ENCODE peak calls at places on chromosomes 12 and 14, in seven cellular contexts. O is keratinocyte; F is left ventricle myocardium inferior; D is Peyer's patch; M is ovary; G is ascending aorta; T is naive thymus-derived CD4-positive, alpha-beta T cell. X is an unnamed sample. For H3K4me1 and H3K36me3, the result is how much of the 10 kb centered on the place peaks cover.

GRCh38 chr12:29030006-29030405 is 119.1 kb upstream of the FAR2 start:
- DNase-seq in G (no peak), F (no peak), O (no peak), D (no peak), T (no peak), M (no peak), X (no peak)

GRCh38 chr12:116528498-116528897 is 30.7 kb upstream of the MAP1LC3B2 start:
- DNase-seq in D (no peak), F (no peak), G (no peak), T (no peak), M (no peak), O (no peak), X (no peak)

GRCh38 chr14:32514236-32514635 is 185.1 kb downstream of the AKAP6 start:
- DNase-seq in D (no peak), T (no peak), F (no peak), G (no peak), M (no peak), O (no peak), X (no peak)

GRCh38 chr12:41345071-41345470 is 157.0 kb downstream of the PDZRN4 start:
- DNase-seq in G (no peak), T (no peak), M (no peak), D (no peak), F (no peak), O (no peak), X (no peak)

GRCh38 chr12:88604646-88605045 is 24.4 kb upstream of the KITLG start:
- DNase-seq in T (no peak), F (no peak), M (no peak), O (no peak), D (no peak), G (no peak), X (no peak)

GRCh38 chr14:74720526-74720925 is 7.6 kb downstream of the FCF1 start:
- DNase-seq in G (no peak), M (no peak), F (no peak), T (no peak), D (no peak), O (no peak), X (no peak)

GRCh38 chr12:106109168-106109910 is 29.4 kb downstream of the NUAK1 start:
- DNase-seq in T (no peak), M (no peak), O (no peak), D (no peak), F (no peak), G (no peak), X (no peak)

GRCh38 chr12:89709994-89710872 is 1.6 kb upstream of the ATP2B1 start:
- DNase-seq in O (no peak), D (no peak), G (peak), T (peak), F (peak), M (peak), X (peak)

GRCh38 chr14:78445275-78445674 is 275.1 kb downstream of the NRXN3 start:
- DNase-seq in G (no peak), F (no peak), M (no peak), D (no peak), T (no peak), O (no peak), X (no peak)

GRCh38 chr12:114396153-114396868 is 9.6 kb downstream of the TBX5 start:
- DNase-seq in T (no peak), F (no peak), O (no peak), D (no peak), G (no peak), M (no peak), X (no peak)

GRCh38 chr12:114392909-114393308 is 13.0 kb downstream of the TBX5 start:
- DNase-seq in T (no peak), F (peak), G (no peak), M (no peak), D (no peak), O (no peak), X (no peak)

GRCh38 chr12:114393569-114393968 is 12.4 kb downstream of the TBX5 start:
- DNase-seq in O (no peak), M (no peak), D (no peak), T (no peak), G (no peak), F (no peak), X (no peak)

GRCh38 chr12:114395755-114396152 is 10.2 kb downstream of the TBX5 start:
- DNase-seq in D (no peak), G (no peak), M (no peak), O (no peak), T (no peak), F (no peak), X (no peak)

GRCh38 chr12:114391088-114391487 is 14.9 kb downstream of the TBX5 start:
- DNase-seq in M (no peak), D (no peak), F (no peak), G (no peak), T (no peak), O (no peak), X (no peak)
- H3K4me1 ChIP-seq in M (under half), D (under half), F (half or more), G (under half), T (under half), O (under half), X (under half)

GRCh38 chr12:64796205-64796845 is 28.1 kb upstream of the TBC1D30 start:
- DNase-seq in M (peak), O (peak), D (no peak), G (no peak), T (peak), F (no peak), X (no peak)

GRCh38 chr12:64793610-64794009 is 30.8 kb upstream of the TBC1D30 start:
- DNase-seq in M (no peak), D (no peak), T (no peak), O (no peak), G (no peak), F (no peak), X (no peak)

GRCh38 chr12:64797156-64797555 is 27.3 kb upstream of the TBC1D30 start:
- DNase-seq in G (no peak), M (no peak), D (no peak), F (no peak), T (no peak), O (no peak), X (no peak)

GRCh38 chr12:64792128-64792527 is 32.3 kb upstream of the TBC1D30 start:
- DNase-seq in O (no peak), M (no peak), T (no peak), D (no peak), G (no peak), F (no peak), X (no peak)

GRCh38 chr12:64794305-64794704 is 30.1 kb upstream of the TBC1D30 start:
- DNase-seq in F (no peak), G (no peak), D (no peak), T (no peak), O (no peak), M (no peak), X (no peak)
- H3K36me3 ChIP-seq in F (under half), G (under half), D (under half), T (under half), O (under half), M (under half), X (under half)

GRCh38 chr12:54420766-54421144 is 1.7 kb upstream of the ITGA5 start:
- DNase-seq in G (no peak), F (no peak), M (no peak), T (no peak), D (no peak), O (no peak), X (no peak)
- H3K4me3 ChIP-seq in G (peak), F (peak), M (no peak), T (no peak), D (no peak), O (no peak), X (no peak)

GRCh38 chr12:6780573-6780972 is 8.3 kb downstream of the LAG3 start:
- DNase-seq in F (no peak), O (no peak), M (no peak), D (no peak), G (no peak), T (no peak), X (no peak)

GRCh38 chr12:6784292-6784691 is 5.0 kb upstream of the CD4 start:
- DNase-seq in F (no peak), D (no peak), O (no peak), T (no peak), M (no peak), G (no peak), X (no peak)

GRCh38 chr12:6783828-6784227 is 5.5 kb upstream of the CD4 start:
- DNase-seq in T (no peak), G (no peak), D (no peak), F (no peak), O (no peak), M (no peak), X (no peak)

GRCh38 chr12:6782903-6783571 is 6.3 kb upstream of the CD4 start:
- DNase-seq in G (no peak), D (no peak), O (no peak), T (no peak), F (no peak), M (no peak), X (no peak)

GRCh38 chr12:6782119-6782518 is 7.2 kb upstream of the CD4 start:
- DNase-seq in T (no peak), D (no peak), F (no peak), O (no peak), G (no peak), M (no peak), X (no peak)
- H3K4me1 ChIP-seq in T (under half), D (under half), F (under half), O (under half), G (under half), M (under half), X (under half)

GRCh38 chr14:102356280-102356679 is 6.4 kb downstream of the CINP start:
- DNase-seq in T (no peak), M (no peak), F (no peak), G (no peak), D (no peak), O (no peak), X (no peak)
- H3K36me3 ChIP-seq in T (under half), M (under half), F (half or more), G (half or more), D (half or more), O (under half), X (under half)

GRCh38 chr14:63594455-63595372 is 47.0 kb downstream of the WDR89 start:
- DNase-seq in D (no peak), F (no peak), T (no peak), O (no peak), G (no peak), M (no peak), X (no peak)

GRCh38 chr14:63598821-63599220 is 42.9 kb downstream of the WDR89 start:
- DNase-seq in D (no peak), O (no peak), M (no peak), G (no peak), T (no peak), F (no peak), X (no peak)

GRCh38 chr14:63596998-63597658 is 44.5 kb downstream of the WDR89 start:
- DNase-seq in F (no peak), M (no peak), T (no peak), G (no peak), O (no peak), D (no peak), X (no peak)
- H3K4me3 ChIP-seq in F (no peak), M (no peak), T (no peak), G (no peak), O (no peak), D (no peak), X (no peak)

DNA sequence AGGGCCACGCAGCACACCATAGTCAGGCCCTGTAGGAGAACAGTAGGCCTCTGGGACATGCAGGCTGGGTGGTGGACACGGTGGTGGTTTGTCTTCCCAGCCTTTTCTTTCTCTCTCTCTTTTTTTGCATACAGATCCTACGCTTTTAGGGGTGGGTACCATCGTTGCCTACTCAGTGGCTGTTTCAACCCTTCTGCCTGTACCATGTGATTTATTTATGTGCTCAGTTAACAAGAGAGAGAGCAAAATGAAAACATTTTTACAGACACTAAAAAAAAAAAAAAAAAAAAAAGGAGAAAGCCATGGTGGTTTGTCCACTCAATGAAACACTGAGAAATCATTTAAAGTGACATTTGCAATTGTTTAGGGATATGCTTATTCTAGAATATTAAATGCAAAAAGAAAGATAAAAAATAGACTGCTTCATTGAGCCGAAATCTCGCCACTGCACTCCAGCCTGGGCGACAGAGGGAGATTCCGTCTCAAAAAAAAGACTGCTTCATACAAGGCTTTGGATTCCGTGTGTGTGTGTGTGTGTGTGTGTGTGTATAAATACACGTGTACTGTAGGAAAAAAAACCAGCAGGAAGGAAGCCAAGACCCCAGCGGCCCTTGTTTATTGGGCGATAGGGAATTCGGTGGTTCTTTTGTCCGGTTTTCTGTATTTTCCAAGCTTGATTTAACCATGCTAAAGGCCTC is 3.3 kb upstream of the ZNF839 start:
- DNase-seq in T (no peak), F (no peak), D (no peak), O (no peak), G (no peak), M (peak), X (peak)
- H3K4me1 ChIP-seq in T (under half), F (half or more), D (under half), O (under half), G (under half), M (under half), X (under half)

GRCh38 chr12:113103756-113104450 is 31.7 kb downstream of the RASAL1 start:
- DNase-seq in M (no peak), D (no peak), F (no peak), T (peak), O (no peak), G (no peak), X (no peak)

GRCh38 chr12:113105606-113106271 is 29.8 kb downstream of the RASAL1 start:
- DNase-seq in M (no peak), T (no peak), F (no peak), G (no peak), O (no peak), D (no peak), X (no peak)

GRCh38 chr12:113106361-113106760 is 29.2 kb downstream of the RASAL1 start:
- DNase-seq in T (no peak), D (no peak), O (no peak), G (no peak), F (no peak), M (no peak), X (no peak)

GRCh38 chr12:113102811-113103210 is 32.8 kb downstream of the RASAL1 start:
- DNase-seq in T (no peak), M (no peak), G (no peak), F (no peak), D (no peak), O (no peak), X (no peak)

GRCh38 chr12:113104953-113105510 is 30.5 kb downstream of the RASAL1 start:
- DNase-seq in M (no peak), D (no peak), F (no peak), O (no peak), T (no peak), G (no peak), X (no peak)
- H3K36me3 ChIP-seq in M (under half), D (under half), F (under half), O (under half), T (under half), G (under half), X (under half)

GRCh38 chr12:122228092-122228491 is 2.2 kb upstream of the DIABLO start:
- DNase-seq in G (no peak), D (no peak), F (no peak), O (no peak), M (no peak), T (no peak), X (no peak)
- H3K4me3 ChIP-seq in G (no peak), D (no peak), F (no peak), O (no peak), M (no peak), T (peak), X (no peak)

GRCh38 chr14:92565040-92565717 is 51.6 kb downstream of the RIN3 start:
- DNase-seq in M (no peak), F (no peak), G (no peak), T (no peak), O (no peak), D (no peak), X (no peak)

GRCh38 chr14:92567173-92567725 is 53.7 kb downstream of the RIN3 start:
- DNase-seq in D (no peak), O (no peak), M (no peak), G (no peak), F (no peak), T (no peak), X (no peak)

GRCh38 chr14:92564361-92565039 is 50.9 kb downstream of the RIN3 start:
- DNase-seq in O (no peak), M (no peak), T (no peak), G (no peak), D (no peak), F (peak), X (no peak)

GRCh38 chr14:92563359-92563758 is 49.8 kb downstream of the RIN3 start:
- DNase-seq in G (no peak), D (no peak), M (no peak), F (no peak), T (no peak), O (no peak), X (no peak)

GRCh38 chr14:92565718-92566115 is 52.1 kb downstream of the RIN3 start:
- DNase-seq in G (no peak), T (no peak), M (no peak), D (no peak), O (no peak), F (no peak), X (no peak)
- H3K4me1 ChIP-seq in G (under half), T (under half), M (under half), D (under half), O (under half), F (under half), X (under half)

X was measured in mucosa of descending colon.